ENCODE peak calls at places on chromosomes 2 and 18, in nine cellular contexts. U is A549, J is HCT116, I is HepG2, N is GM12878, L is SK-N-SH, Y is K562, E is Panc1, Q is GM23338. C is an unnamed sample.
A peak's percentile ranks its signal among the peaks of the same experiment; 100 is the strongest.

GRCh38 chr2:73862987-73863386 is 29.8 kb upstream of the ACTG2 start:
- DNase-seq in Q (no peak), I (no peak), L (no peak), E (no peak), U (no peak), N (no peak), J (no peak), Y (no peak), C (no peak)

GRCh38 chr2:215982465-215982875 is 30.9 kb downstream of the MREG start:
- DNase-seq in I (peak; percentile 97), J (peak; percentile 62), Q (no peak), U (peak; percentile 84), Y (no peak), N (peak; percentile 57), L (no peak), E (peak; percentile 96), C (no peak)

GRCh38 chr18:36186461-36187137 is 698 bp upstream of the MOCOS start:
- DNase-seq in J (no peak), I (peak; percentile 41), L (peak; percentile 62), N (no peak), U (no peak), Y (peak; percentile 64), Q (peak; percentile 73), E (no peak), C (no peak)

GRCh38 chr18:75936862-75937261 is 509.4 kb upstream of the SMIM21 start:
- DNase-seq in Y (no peak), E (no peak), Q (no peak), I (no peak), U (no peak), N (no peak), J (no peak), L (no peak), C (no peak)

GRCh38 chr2:159982270-159982669 is 80.1 kb downstream of the PLA2R1 start:
- DNase-seq in J (no peak), I (no peak), N (no peak), E (no peak), U (no peak), Q (no peak), L (no peak), Y (no peak), C (no peak)

GRCh38 chr2:111168528-111168929 is 47.8 kb downstream of the BCL2L11 start:
- DNase-seq in Q (no peak), N (peak; percentile 68), J (peak; percentile 48), L (no peak), I (no peak), Y (peak; percentile 88), E (peak; percentile 32), U (peak; percentile 58), C (no peak)

GRCh38 chr2:12921321-12921720 is 204.6 kb downstream of the TRIB2 start:
- DNase-seq in Y (no peak), E (no peak), L (no peak), N (no peak), U (no peak), I (no peak), Q (no peak), J (no peak), C (no peak)

GRCh38 chr2:76268928-76269327 is 558.2 kb upstream of the GCFC2 start:
- DNase-seq in Q (no peak), I (no peak), U (no peak), N (no peak), Y (no peak), J (no peak), E (no peak), L (peak; percentile 25), C (no peak)

GRCh38 chr2:181275643-181276070 is 181.5 kb upstream of the ITGA4 start:
- DNase-seq in N (no peak), E (no peak), L (no peak), J (no peak), U (no peak), Y (no peak), Q (peak; percentile 41), I (no peak), C (no peak)

GRCh38 chr2:108589372-108589771 is 55.1 kb downstream of the LIMS1 start:
- DNase-seq in E (no peak), Q (no peak), N (no peak), J (no peak), I (no peak), U (no peak), L (no peak), Y (no peak), C (no peak)

GRCh38 chr2:206442854-206443734 is at the start of gene ADAM23:
- DNase-seq in J (no peak), Y (peak; percentile 15), U (peak; percentile 56), N (no peak), Q (peak; percentile 84), E (no peak), I (no peak), L (peak; percentile 97), C (no peak)

GRCh38 chr2:145380436-145381017 is 860.6 kb upstream of the ZEB2 start:
- DNase-seq in Q (no peak), E (no peak), I (no peak), Y (no peak), N (no peak), J (peak; percentile 12), U (peak; percentile 2), L (no peak), C (no peak)

GRCh38 chr2:35548171-35548570 is 807.4 kb upstream of the CRIM1 start:
- DNase-seq in I (no peak), Y (no peak), Q (no peak), J (no peak), L (no peak), N (no peak), U (no peak), E (no peak), C (no peak)

GRCh38 chr2:147450661-147451060 is 394.2 kb upstream of the ACVR2A start:
- DNase-seq in U (no peak), Y (no peak), L (no peak), Q (peak; percentile 45), J (no peak), N (no peak), E (no peak), I (no peak), C (no peak)

GRCh38 chr2:39059366-39059952 is 61.4 kb downstream of the SOS1 start:
- DNase-seq in E (peak; percentile 20), U (peak; percentile 12), Y (peak; percentile 28), I (peak; percentile 62), L (peak; percentile 48), N (no peak), Q (peak; percentile 83), J (peak; percentile 18), C (no peak)

GRCh38 chr2:209663149-209663548 is 108.5 kb upstream of the UNC80 start:
- DNase-seq in E (no peak), Y (no peak), I (no peak), J (no peak), L (peak; percentile 70), U (no peak), Q (no peak), N (no peak), C (no peak)

GRCh38 chr2:241833938-241834852 is 24.5 kb downstream of the PDCD1 start:
- DNase-seq in J (no peak), U (no peak), E (no peak), L (no peak), N (no peak), Q (no peak), Y (no peak), I (no peak), C (no peak)

GRCh38 chr2:172307800-172308199 is 119.6 kb upstream of the ITGA6 start:
- DNase-seq in I (no peak), U (no peak), Y (no peak), N (no peak), E (no peak), Q (no peak), L (no peak), J (no peak), C (no peak)

GRCh38 chr2:33559336-33559735 is 39.8 kb downstream of the FAM98A start:
- DNase-seq in Y (no peak), I (no peak), N (no peak), L (no peak), U (no peak), Q (no peak), J (no peak), E (no peak), C (no peak)

GRCh38 chr18:29874519-29875098 is 1167.9 kb downstream of the DSC3 start:
- DNase-seq in N (no peak), E (peak; percentile 2), L (peak; percentile 23), Y (peak; percentile 11), J (peak; percentile 10), U (no peak), I (peak; percentile 52), Q (peak; percentile 78), C (peak; percentile 20)

DNA sequence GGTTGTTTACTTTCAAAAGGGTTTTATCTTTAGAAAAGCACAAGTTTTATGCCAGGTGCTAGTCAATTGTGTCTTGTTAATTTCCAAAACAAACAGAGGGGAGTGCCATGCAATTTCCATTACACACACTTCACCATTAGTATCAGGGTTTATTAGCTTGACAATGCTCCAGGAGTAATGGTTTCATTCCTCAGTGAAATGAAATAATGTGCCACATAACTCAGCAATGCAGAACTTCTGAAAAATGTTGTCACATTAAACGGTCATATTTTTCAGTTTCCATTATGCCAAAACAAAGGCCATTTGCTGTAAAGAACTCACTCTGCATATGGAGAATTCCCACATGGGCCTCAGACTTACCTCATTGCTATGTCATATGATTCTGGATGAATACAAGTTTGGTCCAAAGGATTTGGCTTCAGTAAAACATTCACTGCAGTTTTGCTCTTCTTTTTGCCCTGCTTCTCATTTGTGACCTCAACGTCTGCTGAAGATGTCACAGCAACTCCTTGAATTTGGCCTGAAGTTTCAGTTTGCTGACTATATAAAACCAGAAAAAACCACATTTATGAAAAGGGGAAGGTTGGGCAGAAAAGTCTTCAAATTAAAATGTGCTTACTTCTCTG is 198.2 kb downstream of the SRBD1 start:
- DNase-seq in J (no peak), Y (no peak), L (no peak), I (no peak), N (no peak), E (no peak), U (no peak), Q (peak; percentile 47), C (no peak)
- TF ChIP-seq REST in J (no peak), Y (no peak), L (no peak), I (no peak), N (no peak), E (no peak), U (no peak), Q (no peak), C (no peak)

GRCh38 chr2:26696352-26696816 is 3.9 kb downstream of the KCNK3 start:
- DNase-seq in Y (no peak), E (peak; percentile 77), Q (no peak), L (no peak), U (peak; percentile 83), N (no peak), J (peak; percentile 88), I (no peak), C (no peak)
- TF ChIP-seq REST in Y (no peak), E (no peak), Q (no peak), L (no peak), U (no peak), N (no peak), J (no peak), I (no peak), C (no peak)

DNA sequence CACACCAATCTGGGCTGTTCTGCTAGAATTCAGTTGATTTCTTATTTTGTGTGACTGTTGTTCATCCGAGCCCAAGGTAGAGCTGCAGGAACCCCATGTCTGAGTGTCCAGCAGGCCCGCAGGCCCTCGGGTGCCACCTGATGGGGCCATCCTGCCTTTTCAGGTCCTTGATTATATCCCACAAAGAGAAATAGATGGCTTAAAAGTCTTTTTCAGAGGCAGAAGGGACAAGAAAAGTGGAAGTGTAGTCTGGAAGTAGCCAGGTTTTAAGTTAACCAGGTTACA is 52.2 kb downstream of the AGAP1 start:
- DNase-seq in I (no peak), N (no peak), J (no peak), L (no peak), U (no peak), E (no peak), Q (no peak), Y (no peak), C (no peak)
- TF ChIP-seq REST in I (no peak), N (no peak), J (no peak), L (no peak), U (no peak), E (no peak), Q (no peak), Y (no peak), C (no peak)

GRCh38 chr2:213091765-213092164 is 59.6 kb downstream of the IKZF2 start:
- DNase-seq in J (no peak), Q (no peak), U (no peak), Y (no peak), N (no peak), L (no peak), I (no peak), E (no peak), C (no peak)
- TF ChIP-seq REST in J (no peak), Q (no peak), U (no peak), Y (no peak), N (no peak), L (no peak), I (no peak), E (no peak), C (no peak)

C was measured in HL-60.